ENCODE peak calls at places on chromosomes 4 and X, in four cellular contexts. S, E, O and C are unnamed samples.

GRCh38 chrX:17759990-17760389 is 22.7 kb downstream of the SCML1 start:
- DNase-seq in E (no peak), S (no peak), O (no peak), C (no peak)

GRCh38 chr4:36310793-36311192 is 29.4 kb downstream of the DTHD1 start:
- DNase-seq in S (no peak), O (no peak), E (peak; percentile 73), C (peak; percentile 93)

GRCh38 chr4:17310269-17310652 is 201.6 kb downstream of the QDPR start:
- DNase-seq in O (no peak), E (no peak), S (no peak), C (no peak)

GRCh38 chr4:56301181-56302076 is 85.9 kb downstream of the AASDH start:
- DNase-seq in S (peak; percentile 64), O (peak; percentile 49), E (peak; percentile 47), C (peak; percentile 84)

GRCh38 chr4:153589703-153590595 is 94.1 kb upstream of the TLR2 start:
- DNase-seq in O (no peak), E (no peak), S (no peak), C (no peak)

GRCh38 chrX:123340691-123341090 is 156.6 kb downstream of the GRIA3 start:
- DNase-seq in S (no peak), E (no peak), O (no peak), C (no peak)

GRCh38 chr4:38275331-38275821 is 315.2 kb downstream of the PTTG2 start:
- DNase-seq in O (no peak), S (no peak), E (no peak), C (no peak)

GRCh38 chr4:5753366-5753765 is 42.4 kb downstream of the EVC start:
- DNase-seq in O (no peak), E (no peak), S (no peak), C (no peak)

GRCh38 chr4:141153751-141154510 is 20.7 kb upstream of the RNF150 start:
- DNase-seq in E (no peak), O (no peak), S (no peak), C (no peak)

GRCh38 chr4:172287112-172287511 is 473.9 kb downstream of the GALNTL6 start:
- DNase-seq in O (no peak), E (no peak), S (no peak), C (no peak)

GRCh38 chr4:142696334-142697122 is 149.6 kb downstream of the INPP4B start:
- DNase-seq in O (no peak), E (no peak), S (no peak), C (peak; percentile 47)

GRCh38 chr4:123415977-123416376 is 19.4 kb downstream of the SPRY1 start:
- DNase-seq in E (peak; percentile 92), S (no peak), O (no peak), C (peak; percentile 78)

GRCh38 chrX:102720237-102721168 is at the start of gene GPRASP3:
- DNase-seq in O (peak; percentile 58), E (no peak), S (peak; percentile 58), C (no peak)

GRCh38 chr4:128782875-128783614 is 26.5 kb upstream of the JADE1 start:
- DNase-seq in O (no peak), E (no peak), S (no peak), C (no peak)

GRCh38 chr4:149690726-149691125 is 124.9 kb downstream of the IQCM start:
- DNase-seq in O (no peak), E (no peak), S (no peak), C (no peak)

GRCh38 chr4:75340561-75340960 is 173.6 kb downstream of the RCHY1 start:
- DNase-seq in O (no peak), E (no peak), S (peak; percentile 11), C (no peak)

GRCh38 chr4:148530114-148530513 is 87.9 kb upstream of the NR3C2 start:
- DNase-seq in S (no peak), E (no peak), O (no peak), C (no peak)

GRCh38 chr4:25258980-25259578 is 25.2 kb downstream of the PI4K2B start:
- DNase-seq in E (no peak), O (no peak), S (no peak), C (no peak)

GRCh38 chr4:117478702-117479101 is 393.3 kb upstream of the TRAM1L1 start:
- DNase-seq in S (no peak), O (no peak), E (no peak), C (no peak)

GRCh38 chrX:38327775-38328081 is 419 bp upstream of the RPGR start:
- DNase-seq in S (no peak), E (no peak), O (no peak), C (no peak)

GRCh38 chr4:139219450-139220055 is 42.5 kb upstream of the ELF2 start:
- DNase-seq in S (no peak), O (no peak), E (no peak), C (no peak)

GRCh38 chr4:184476660-184477059 is 2.3 kb upstream of the IRF2 start:
- DNase-seq in S (no peak), E (no peak), O (no peak), C (peak; percentile 20)

GRCh38 chr4:73617256-73617655 is 3.0 kb downstream of the RASSF6 start:
- DNase-seq in S (no peak), O (no peak), E (no peak), C (no peak)

GRCh38 chrX:47175588-47175980 is 18.0 kb upstream of the UBA1 start:
- DNase-seq in E (no peak), S (no peak), O (no peak), C (no peak)

GRCh38 chr4:83171640-83172039 is 57.1 kb upstream of the PLAC8 start:
- DNase-seq in O (no peak), S (no peak), E (no peak), C (no peak)

GRCh38 chr4:2183394-2183793 is 58.5 kb downstream of the HAUS3 start:
- DNase-seq in O (no peak), E (no peak), S (no peak), C (no peak)

GRCh38 chr4:83905952-83906351 is 370.0 kb downstream of the GPAT3 start:
- DNase-seq in S (peak; percentile 7), O (no peak), E (no peak), C (peak; percentile 14)

GRCh38 chr4:617644-618330 is 7.6 kb upstream of the PDE6B start:
- DNase-seq in S (no peak), E (no peak), O (no peak), C (no peak)

GRCh38 chr4:23323436-23323835 is 566.4 kb downstream of the PPARGC1A start:
- DNase-seq in O (no peak), S (no peak), E (no peak), C (no peak)

GRCh38 chr4:17981063-17981462 is 40.5 kb downstream of the LCORL start:
- DNase-seq in S (no peak), O (no peak), E (no peak), C (no peak)

GRCh38 chr4:21991050-21991449 is 42.5 kb upstream of the KCNIP4 start:
- DNase-seq in O (no peak), E (no peak), S (no peak), C (no peak)

GRCh38 chr4:99918656-99919055 is 24.4 kb upstream of the LAMTOR3 start:
- DNase-seq in S (no peak), O (no peak), E (no peak), C (no peak)

GRCh38 chrX:31038585-31039326 is 33.1 kb downstream of the FTHL17 start:
- DNase-seq in O (no peak), S (peak; percentile 52), E (peak; percentile 12), C (peak; percentile 64)

GRCh38 chr4:18568600-18568999 is 547.0 kb upstream of the LCORL start:
- DNase-seq in E (no peak), O (no peak), S (peak; percentile 33), C (no peak)

GRCh38 chrX:148995661-148996060 is 495.2 kb downstream of the AFF2 start:
- DNase-seq in O (no peak), E (no peak), S (no peak), C (no peak)

GRCh38 chr4:39975488-39976089 is 2.1 kb downstream of the PDS5A start:
- DNase-seq in O (no peak), S (no peak), E (no peak), C (no peak)